ENCODE peak calls at places on chromosomes 12 and 14, in nine cellular contexts. Q is cardiac muscle cell, B is cardiac fibroblast, X is lung, G is dorsolateral prefrontal cortex, I is HCT116, C is AG04450, F is psoas muscle, Y is fibroblast of lung. U is an unnamed sample.

GRCh38 chr12:19575307-19576243 is 136.3 kb downstream of the AEBP2 start:
- DNase-seq in Q (peak), B (peak), X (peak), G (no peak), I (peak), C (no peak), F (no peak), Y (peak), U (peak)

GRCh38 chr14:59333668-59334067 is 131.5 kb downstream of the GPR135 start:
- DNase-seq in Q (peak), B (peak), X (peak), G (no peak), I (no peak), C (peak), F (no peak), Y (peak), U (peak)

GRCh38 chr14:102625564-102626296 is 33.3 kb downstream of the RCOR1 start:
- DNase-seq in Q (no peak), B (no peak), X (no peak), G (no peak), I (no peak), C (no peak), F (no peak), Y (no peak), U (no peak)

GRCh38 chr12:54420766-54421144 is 1.7 kb upstream of the ITGA5 start:
- DNase-seq in Q (no peak), B (no peak), X (no peak), G (no peak), I (no peak), C (no peak), F (peak), Y (no peak), U (peak)

GRCh38 chr12:116556964-116557706 is 2.0 kb upstream of the MAP1LC3B2 start:
- DNase-seq in Q (no peak), B (peak), X (no peak), G (no peak), I (no peak), C (no peak), F (no peak), Y (no peak), U (no peak)

GRCh38 chr12:115811066-115811465 is 466.4 kb downstream of the MED13L start:
- DNase-seq in Q (no peak), B (no peak), X (no peak), G (no peak), I (no peak), C (no peak), F (no peak), Y (no peak), U (no peak)

GRCh38 chr12:10405294-10405693 is 4.3 kb downstream of the KLRC4 start:
- DNase-seq in Q (no peak), B (no peak), X (no peak), G (no peak), I (no peak), C (no peak), F (no peak), Y (no peak), U (no peak)

GRCh38 chr12:26434299-26434915 is 239.0 kb downstream of the SSPN start:
- DNase-seq in Q (peak), B (peak), X (no peak), G (no peak), I (peak), C (peak), F (no peak), Y (peak), U (peak)

GRCh38 chr14:29392287-29392686 is 535.4 kb downstream of the PRKD1 start:
- DNase-seq in Q (no peak), B (no peak), X (no peak), G (no peak), I (no peak), C (no peak), F (no peak), Y (no peak), U (no peak)

GRCh38 chr12:43914391-43914790 is 78.5 kb downstream of the TMEM117 start:
- DNase-seq in Q (no peak), B (no peak), X (no peak), G (no peak), I (no peak), C (no peak), F (no peak), Y (no peak), U (no peak)

GRCh38 chr12:30794591-30795409 is 40.0 kb upstream of the CAPRIN2 start:
- DNase-seq in Q (no peak), B (peak), X (no peak), G (no peak), I (peak), C (no peak), F (no peak), Y (peak), U (peak)

GRCh38 chr14:47149326-47149725 is 497.7 kb upstream of the RPL10L start:
- DNase-seq in Q (no peak), B (no peak), X (no peak), G (no peak), I (no peak), C (no peak), F (no peak), Y (no peak), U (peak)

GRCh38 chr12:20474443-20474842 is 106.1 kb downstream of the PDE3A start:
- DNase-seq in Q (no peak), B (peak), X (no peak), G (no peak), I (no peak), C (no peak), F (no peak), Y (no peak), U (no peak)

GRCh38 chr12:46264057-46264456 is 4.8 kb downstream of the SLC38A1 start:
- DNase-seq in Q (no peak), B (peak), X (no peak), G (no peak), I (no peak), C (no peak), F (no peak), Y (peak), U (no peak)

GRCh38 chr12:115630133-115630532 is 647.4 kb downstream of the MED13L start:
- DNase-seq in Q (no peak), B (no peak), X (no peak), G (no peak), I (no peak), C (no peak), F (no peak), Y (no peak), U (no peak)

GRCh38 chr12:71558445-71558844 is 105.2 kb downstream of the ZFC3H1 start:
- DNase-seq in Q (no peak), B (peak), X (no peak), G (no peak), I (no peak), C (no peak), F (no peak), Y (no peak), U (no peak)

GRCh38 chr12:57522887-57523705 is 472 bp downstream of the MBD6 start:
- DNase-seq in Q (peak), B (peak), X (peak), G (peak), I (no peak), C (no peak), F (peak), Y (peak), U (peak)

GRCh38 chr14:33922125-33922524 is 28.7 kb downstream of the EGLN3 start:
- DNase-seq in Q (no peak), B (peak), X (no peak), G (no peak), I (no peak), C (no peak), F (no peak), Y (no peak), U (peak)

GRCh38 chr14:66680216-66680615 is 172.3 kb downstream of the GPHN start:
- DNase-seq in Q (no peak), B (no peak), X (no peak), G (no peak), I (no peak), C (no peak), F (no peak), Y (no peak), U (no peak)

GRCh38 chr12:124359671-124360581 is 65.0 kb downstream of the RFLNA start:
- DNase-seq in Q (no peak), B (peak), X (peak), G (peak), I (no peak), C (no peak), F (peak), Y (no peak), U (peak)

GRCh38 chr12:131102991-131103609 is 149.4 kb downstream of the ADGRD1 start:
- DNase-seq in Q (no peak), B (no peak), X (no peak), G (peak), I (no peak), C (no peak), F (no peak), Y (no peak), U (no peak)

GRCh38 chr14:101471723-101472517 is 89.4 kb upstream of the DIO3 start:
- DNase-seq in Q (no peak), B (no peak), X (no peak), G (no peak), I (no peak), C (no peak), F (no peak), Y (no peak), U (no peak)
- TF ChIP-seq CTCF in Q (no peak), B (no peak), X (no peak), G (no peak), I (no peak), C (no peak), F (no peak), Y (no peak), U (no peak)

GRCh38 chr12:15049456-15050153 is 76.8 kb downstream of the PDE6H start:
- DNase-seq in Q (no peak), B (no peak), X (no peak), G (no peak), I (no peak), C (no peak), F (no peak), Y (no peak), U (no peak)
- H3K4me3 ChIP-seq in Q (no peak), B (no peak), X (no peak), G (no peak), I (no peak), C (no peak), F (no peak), Y (no peak), U (no peak)

GRCh38 chr12:79935021-79935623 is at the start of gene PPP1R12A:
- DNase-seq in Q (peak), B (peak), X (peak), G (peak), I (peak), C (peak), F (peak), Y (peak), U (peak)
- TF ChIP-seq CTCF in Q (peak), B (peak), X (no peak), G (peak), I (no peak), C (no peak), F (peak), Y (no peak), U (no peak)

DNA sequence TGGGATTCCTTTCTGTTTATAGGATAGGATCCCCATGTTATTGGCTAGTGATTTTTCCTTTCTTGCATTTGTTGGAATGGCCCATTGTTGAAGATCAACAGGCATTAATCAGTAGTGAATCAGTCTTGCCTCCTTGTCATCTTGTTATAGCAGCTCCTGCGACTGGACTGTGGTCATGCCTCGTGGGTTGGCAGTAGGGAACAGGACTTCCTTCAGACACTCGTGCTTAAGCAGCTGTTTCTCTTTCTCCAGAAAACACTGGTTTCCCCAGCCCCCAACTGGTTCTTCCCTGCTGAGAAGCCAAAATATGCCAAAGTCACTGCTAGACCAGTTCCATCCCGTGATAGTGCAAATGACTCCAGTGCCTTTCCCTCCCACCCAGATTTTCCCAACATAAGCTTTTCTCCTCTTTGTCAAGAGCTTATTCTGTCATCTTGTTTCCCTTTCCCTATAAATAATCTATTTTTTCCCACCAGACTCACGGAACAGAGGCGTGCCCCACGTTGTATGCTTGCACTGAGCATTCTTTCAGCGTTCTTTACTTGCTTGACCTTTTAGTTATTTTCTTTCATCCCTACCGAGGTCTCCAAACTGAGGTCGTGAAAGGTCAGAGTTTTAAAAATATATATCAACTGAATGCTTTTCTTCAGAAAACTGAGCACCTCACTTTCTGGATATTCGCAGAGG is 83.5 kb downstream of the SAMD4A start:
- DNase-seq in Q (no peak), B (peak), X (peak), G (no peak), I (no peak), C (no peak), F (peak), Y (peak), U (peak)
- H3K4me3 ChIP-seq in Q (no peak), B (no peak), X (no peak), G (no peak), I (peak), C (no peak), F (peak), Y (no peak), U (no peak)

GRCh38 chr12:69588527-69588926 is 3.3 kb downstream of the CCT2 start:
- DNase-seq in Q (no peak), B (no peak), X (no peak), G (no peak), I (no peak), C (no peak), F (no peak), Y (no peak), U (no peak)

GRCh38 chr12:69580074-69580473 is 5.2 kb upstream of the CCT2 start:
- DNase-seq in Q (no peak), B (no peak), X (no peak), G (no peak), I (no peak), C (no peak), F (no peak), Y (no peak), U (no peak)

GRCh38 chr12:69589082-69589481 is 3.8 kb downstream of the CCT2 start:
- DNase-seq in Q (no peak), B (no peak), X (no peak), G (no peak), I (no peak), C (no peak), F (no peak), Y (no peak), U (no peak)

GRCh38 chr12:69583203-69583602 is 2.1 kb upstream of the CCT2 start:
- DNase-seq in Q (peak), B (peak), X (no peak), G (no peak), I (no peak), C (no peak), F (no peak), Y (no peak), U (no peak)

DNA sequence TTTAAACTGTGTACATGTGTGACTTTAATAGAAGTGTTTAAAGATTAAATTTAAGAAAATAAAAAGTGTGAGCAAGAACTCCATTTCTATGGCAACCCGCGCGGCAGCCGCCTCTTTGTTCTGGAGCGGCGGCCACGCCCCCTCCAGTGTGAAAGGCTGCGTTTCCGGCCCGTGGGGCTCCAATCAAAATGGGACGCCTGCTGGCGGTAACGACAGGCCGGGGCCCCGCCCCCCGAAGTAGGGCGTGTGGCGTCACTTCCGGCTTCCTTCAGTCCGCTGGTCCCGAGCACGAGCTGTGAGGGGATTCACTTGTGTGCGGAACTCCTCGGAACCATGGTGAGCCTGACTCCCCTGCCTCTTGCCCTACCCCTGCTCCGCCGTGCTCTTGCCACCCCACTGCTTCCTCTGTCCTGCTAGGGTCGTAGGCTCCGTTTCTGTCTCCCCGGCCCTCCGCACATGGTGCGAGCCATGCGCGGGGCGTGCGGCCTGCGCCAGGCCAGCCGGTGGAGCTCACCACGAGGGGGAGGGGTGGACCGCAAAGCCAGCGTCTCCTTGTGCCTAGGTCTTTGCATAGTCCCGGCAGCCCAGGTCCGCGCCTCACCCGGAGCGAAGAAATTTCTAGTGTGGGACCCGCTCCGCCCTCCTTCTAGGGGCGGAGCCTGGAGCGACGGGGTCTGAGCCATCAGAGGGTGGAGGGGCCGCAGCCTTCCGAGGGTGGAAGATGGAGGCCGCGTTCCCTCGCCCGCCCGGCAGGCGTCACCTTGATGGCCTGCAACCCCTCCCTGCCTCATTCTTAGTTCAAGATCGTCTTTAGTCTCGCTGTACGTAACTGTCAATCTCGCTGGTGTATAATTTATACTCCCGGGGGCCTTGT is at the start of gene CCT2:
- DNase-seq in Q (peak), B (peak), X (peak), G (peak), I (peak), C (peak), F (peak), Y (peak), U (peak)
- TF ChIP-seq CTCF in Q (peak), B (peak), X (no peak), G (peak), I (peak), C (peak), F (peak), Y (peak), U (peak)

GRCh38 chr14:37590096-37590809 is 4.8 kb downstream of the FOXA1 start:
- DNase-seq in Q (no peak), B (no peak), X (no peak), G (no peak), I (no peak), C (no peak), F (no peak), Y (no peak), U (no peak)

GRCh38 chr14:37591941-37592287 is 3.1 kb downstream of the FOXA1 start:
- DNase-seq in Q (no peak), B (no peak), X (peak), G (no peak), I (no peak), C (no peak), F (no peak), Y (no peak), U (no peak)

GRCh38 chr14:37592288-37593274 is 2.5 kb downstream of the FOXA1 start:
- DNase-seq in Q (no peak), B (no peak), X (no peak), G (no peak), I (no peak), C (no peak), F (no peak), Y (no peak), U (no peak)

GRCh38 chr14:37590810-37591139 is 4.3 kb downstream of the FOXA1 start:
- DNase-seq in Q (no peak), B (no peak), X (no peak), G (no peak), I (no peak), C (no peak), F (no peak), Y (no peak), U (no peak)

GRCh38 chr14:37591311-37591940 is 3.6 kb downstream of the FOXA1 start:
- DNase-seq in Q (no peak), B (no peak), X (no peak), G (no peak), I (no peak), C (no peak), F (no peak), Y (no peak), U (no peak)
- H3K4me3 ChIP-seq in Q (no peak), B (no peak), X (peak), G (no peak), I (no peak), C (no peak), F (no peak), Y (no peak), U (peak)

GRCh38 chr14:100104523-100105300 is 39.5 kb downstream of the EVL start:
- DNase-seq in Q (no peak), B (no peak), X (no peak), G (no peak), I (no peak), C (no peak), F (no peak), Y (peak), U (peak)
- TF ChIP-seq CTCF in Q (no peak), B (no peak), X (no peak), G (no peak), I (peak), C (no peak), F (no peak), Y (no peak), U (peak)